ENCODE peak calls at places on chromosome 14, in four cellular contexts. One of them, this sample, is unnamed.

GRCh38 chr14:104924421-104925213 is at the start of gene PLD4:
- DNase-seq in activated gamma-delta T cell treated with Interleukin-2 at 50 U/mL for 16 hours: no peak
- DNase-seq in B cell: peak; percentile 78
- DNase-seq in NCI-H1092 treated with DMSO at 0.1 percent for 48 hours: no peak
- DNase-seq in this sample: peak; percentile 40

GRCh38 chr14:46661728-46662127 is 10.1 kb upstream of the RPL10L start:
- DNase-seq in B cell: no peak
- DNase-seq in activated gamma-delta T cell treated with Interleukin-2 at 50 U/mL for 16 hours: no peak
- DNase-seq in NCI-H1092 treated with DMSO at 0.1 percent for 48 hours: no peak
- DNase-seq in this sample: no peak

GRCh38 chr14:24715239-24715638 is 81.2 kb upstream of the GZMB start:
- DNase-seq in NCI-H1092 treated with DMSO at 0.1 percent for 48 hours: no peak
- DNase-seq in activated gamma-delta T cell treated with Interleukin-2 at 50 U/mL for 16 hours: no peak
- DNase-seq in B cell: no peak
- DNase-seq in this sample: no peak

GRCh38 chr14:89298056-89298834 is 118.8 kb downstream of the FOXN3 start:
- DNase-seq in NCI-H1092 treated with DMSO at 0.1 percent for 48 hours: peak; percentile 75
- DNase-seq in B cell: no peak
- DNase-seq in activated gamma-delta T cell treated with Interleukin-2 at 50 U/mL for 16 hours: no peak
- DNase-seq in this sample: no peak

GRCh38 chr14:73260574-73260973 is 23.3 kb downstream of the PAPLN start:
- DNase-seq in B cell: no peak
- DNase-seq in activated gamma-delta T cell treated with Interleukin-2 at 50 U/mL for 16 hours: no peak
- DNase-seq in NCI-H1092 treated with DMSO at 0.1 percent for 48 hours: no peak
- DNase-seq in this sample: peak; percentile 17

GRCh38 chr14:76929927-76930326 is 98.6 kb downstream of the IRF2BPL start:
- DNase-seq in B cell: peak; percentile 39
- DNase-seq in NCI-H1092 treated with DMSO at 0.1 percent for 48 hours: no peak
- DNase-seq in activated gamma-delta T cell treated with Interleukin-2 at 50 U/mL for 16 hours: peak; percentile 39
- DNase-seq in this sample: peak; percentile 59

GRCh38 chr14:24372701-24373416 is 4.9 kb downstream of the NFATC4 start:
- DNase-seq in activated gamma-delta T cell treated with Interleukin-2 at 50 U/mL for 16 hours: no peak
- DNase-seq in NCI-H1092 treated with DMSO at 0.1 percent for 48 hours: no peak
- DNase-seq in B cell: no peak
- DNase-seq in this sample: peak; percentile 68

GRCh38 chr14:31420013-31420318 is 384 bp downstream of the HEATR5A start:
- DNase-seq in activated gamma-delta T cell treated with Interleukin-2 at 50 U/mL for 16 hours: peak; percentile 7
- DNase-seq in B cell: peak; percentile 31
- DNase-seq in NCI-H1092 treated with DMSO at 0.1 percent for 48 hours: peak; percentile 57
- DNase-seq in this sample: peak; percentile 81

GRCh38 chr14:68255697-68256178 is 436.2 kb downstream of the RAD51B start:
- DNase-seq in NCI-H1092 treated with DMSO at 0.1 percent for 48 hours: no peak
- DNase-seq in B cell: no peak
- DNase-seq in activated gamma-delta T cell treated with Interleukin-2 at 50 U/mL for 16 hours: no peak
- DNase-seq in this sample: no peak

GRCh38 chr14:24665440-24665991 is 31.5 kb upstream of the GZMB start:
- DNase-seq in B cell: peak; percentile 35
- DNase-seq in activated gamma-delta T cell treated with Interleukin-2 at 50 U/mL for 16 hours: peak; percentile 31
- DNase-seq in NCI-H1092 treated with DMSO at 0.1 percent for 48 hours: no peak
- DNase-seq in this sample: no peak

GRCh38 chr14:94011795-94012194 is 14.3 kb upstream of the OTUB2 start:
- DNase-seq in NCI-H1092 treated with DMSO at 0.1 percent for 48 hours: no peak
- DNase-seq in activated gamma-delta T cell treated with Interleukin-2 at 50 U/mL for 16 hours: no peak
- DNase-seq in B cell: no peak
- DNase-seq in this sample: no peak

GRCh38 chr14:60106341-60106740 is 14.6 kb downstream of the PCNX4 start:
- DNase-seq in activated gamma-delta T cell treated with Interleukin-2 at 50 U/mL for 16 hours: no peak
- DNase-seq in B cell: no peak
- DNase-seq in NCI-H1092 treated with DMSO at 0.1 percent for 48 hours: no peak
- DNase-seq in this sample: no peak

GRCh38 chr14:35978561-35978960 is 152.4 kb downstream of the BRMS1L start:
- DNase-seq in activated gamma-delta T cell treated with Interleukin-2 at 50 U/mL for 16 hours: no peak
- DNase-seq in NCI-H1092 treated with DMSO at 0.1 percent for 48 hours: no peak
- DNase-seq in B cell: no peak
- DNase-seq in this sample: no peak

GRCh38 chr14:67766035-67766680 is 50.2 kb downstream of the ZFYVE26 start:
- DNase-seq in activated gamma-delta T cell treated with Interleukin-2 at 50 U/mL for 16 hours: no peak
- DNase-seq in B cell: peak; percentile 32
- DNase-seq in NCI-H1092 treated with DMSO at 0.1 percent for 48 hours: no peak
- DNase-seq in this sample: no peak

GRCh38 chr14:96143906-96144305 is 60.7 kb upstream of the BDKRB2 start:
- DNase-seq in activated gamma-delta T cell treated with Interleukin-2 at 50 U/mL for 16 hours: no peak
- DNase-seq in B cell: no peak
- DNase-seq in NCI-H1092 treated with DMSO at 0.1 percent for 48 hours: no peak
- DNase-seq in this sample: no peak

This sample was measured in Right ventricle myocardium superior.